ENCODE peak calls at places on chromosomes 3 and 15, in ten cellular contexts. G, M, K, T, L, Z, R, I, S and W are unnamed samples.

GRCh38 chr15:78237146-78237545 is 2.8 kb upstream of the ACSBG1 start:
- DNase-seq in G (peak), M (no peak), K (no peak), T (peak), L (no peak), Z (peak), R (no peak), I (no peak), S (no peak), W (no peak)

GRCh38 chr3:189277711-189278110 is 105.9 kb downstream of the TPRG1 start:
- DNase-seq in G (no peak), M (no peak), K (no peak), T (no peak), L (no peak), Z (no peak), R (no peak), I (no peak), S (no peak), W (no peak)

GRCh38 chr3:73503781-73504180 is 121.0 kb downstream of the PDZRN3 start:
- DNase-seq in G (no peak), M (no peak), K (no peak), T (no peak), L (no peak), Z (no peak), R (no peak), I (no peak), S (no peak), W (no peak)

GRCh38 chr3:177182352-177182751 is 14.9 kb downstream of the TBL1XR1 start:
- DNase-seq in G (no peak), M (no peak), K (no peak), T (no peak), L (no peak), Z (no peak), R (no peak), I (no peak), S (no peak), W (no peak)

GRCh38 chr3:143445118-143445517 is 325.5 kb downstream of the CHST2 start:
- DNase-seq in G (no peak), M (no peak), K (no peak), T (no peak), L (no peak), Z (no peak), R (no peak), I (no peak), S (no peak), W (no peak)

GRCh38 chr3:139473155-139473771 is 3.1 kb downstream of the RBP2 start:
- DNase-seq in G (no peak), M (no peak), K (no peak), T (no peak), L (peak), Z (no peak), R (no peak), I (no peak), S (no peak), W (no peak)

GRCh38 chr3:73411545-73411944 is 213.2 kb downstream of the PDZRN3 start:
- DNase-seq in G (no peak), M (no peak), K (no peak), T (no peak), L (no peak), Z (no peak), R (no peak), I (no peak), S (no peak), W (no peak)

GRCh38 chr3:170967682-170968081 is 58.8 kb downstream of the SLC2A2 start:
- DNase-seq in G (no peak), M (no peak), K (no peak), T (no peak), L (no peak), Z (no peak), R (no peak), I (no peak), S (no peak), W (no peak)

GRCh38 chr3:138081371-138082084 is 33.9 kb downstream of the DZIP1L start:
- DNase-seq in G (no peak), M (no peak), K (no peak), T (no peak), L (no peak), Z (no peak), R (no peak), I (no peak), S (no peak), W (no peak)

GRCh38 chr15:68349173-68349572 is 71.6 kb downstream of the FEM1B start:
- DNase-seq in G (no peak), M (no peak), K (no peak), T (no peak), L (no peak), Z (no peak), R (no peak), I (no peak), S (no peak), W (no peak)

GRCh38 chr15:68354268-68354667 is 76.7 kb downstream of the FEM1B start:
- DNase-seq in G (no peak), M (no peak), K (no peak), T (peak), L (no peak), Z (no peak), R (no peak), I (no peak), S (no peak), W (no peak)

GRCh38 chr15:68354923-68355322 is 77.0 kb downstream of the ITGA11 start:
- DNase-seq in G (no peak), M (no peak), K (no peak), T (no peak), L (no peak), Z (no peak), R (no peak), I (no peak), S (no peak), W (no peak)

GRCh38 chr15:68353418-68354145 is 76.0 kb downstream of the FEM1B start:
- DNase-seq in G (no peak), M (no peak), K (no peak), T (peak), L (no peak), Z (no peak), R (no peak), I (no peak), S (no peak), W (no peak)

GRCh38 chr15:68352401-68353062 is 75.0 kb downstream of the FEM1B start:
- DNase-seq in G (no peak), M (no peak), K (no peak), T (peak), L (peak), Z (peak), R (peak), I (no peak), S (peak), W (no peak)
- TF ChIP-seq POLR2AphosphoS5 in G (no peak), M (no peak), K (peak), T (no peak), L (peak), Z (no peak), R (no peak), I (no peak), S (peak), W (no peak)

GRCh38 chr3:48989126-48989795 is 780 bp upstream of the P4HTM start:
- DNase-seq in G (no peak), M (no peak), K (no peak), T (no peak), L (no peak), Z (no peak), R (no peak), I (no peak), S (no peak), W (no peak)
- TF ChIP-seq POLR2A in G (no peak), M (no peak), K (no peak), T (no peak), L (no peak), Z (no peak), R (no peak), I (peak), S (no peak), W (no peak)

DNA sequence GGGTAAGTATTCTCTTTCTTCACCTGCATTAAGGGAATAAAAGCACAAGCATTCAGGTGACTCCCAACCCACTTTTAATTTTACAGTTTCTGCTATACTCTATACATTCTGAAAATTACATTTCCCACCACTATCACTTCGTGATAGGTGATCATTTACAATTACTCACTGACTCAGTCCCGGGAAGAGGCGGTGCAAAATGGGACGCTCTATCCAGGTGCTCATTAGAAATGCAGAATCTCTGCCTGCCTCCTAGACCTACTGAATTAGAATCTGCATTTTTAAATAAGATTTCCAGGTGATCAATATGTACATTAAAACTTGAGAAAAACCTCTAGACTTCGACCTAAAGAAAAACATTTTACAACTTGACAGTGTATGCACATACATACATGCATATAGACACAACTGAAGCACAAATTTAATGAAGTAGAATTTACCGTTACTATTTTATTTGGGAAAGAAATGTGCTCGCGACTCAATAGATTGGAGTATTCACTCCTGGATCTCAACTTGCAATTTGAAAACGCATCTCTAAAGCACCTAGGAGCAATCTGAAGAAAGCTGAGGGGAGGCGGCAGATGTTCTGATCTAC is 598 bp upstream of the TGFBR2 start:
- DNase-seq in G (no peak), M (no peak), K (no peak), T (no peak), L (no peak), Z (no peak), R (no peak), I (no peak), S (no peak), W (no peak)
- H3K4me3 ChIP-seq in G (peak), M (peak), K (peak), T (peak), L (peak), Z (peak), R (peak), I (peak), S (peak), W (peak)

GRCh38 chr3:172404237-172404962 is 43.9 kb downstream of the GHSR start:
- DNase-seq in G (no peak), M (no peak), K (no peak), T (no peak), L (no peak), Z (no peak), R (no peak), I (no peak), S (no peak), W (no peak)

GRCh38 chr3:172398484-172398883 is 49.8 kb downstream of the GHSR start:
- DNase-seq in G (no peak), M (no peak), K (no peak), T (no peak), L (no peak), Z (no peak), R (no peak), I (no peak), S (no peak), W (no peak)

GRCh38 chr3:172402090-172402489 is 46.2 kb downstream of the GHSR start:
- DNase-seq in G (no peak), M (no peak), K (no peak), T (no peak), L (no peak), Z (no peak), R (no peak), I (no peak), S (no peak), W (no peak)

GRCh38 chr3:172405914-172406313 is 42.3 kb downstream of the GHSR start:
- DNase-seq in G (no peak), M (no peak), K (no peak), T (no peak), L (no peak), Z (no peak), R (no peak), I (no peak), S (no peak), W (no peak)

DNA sequence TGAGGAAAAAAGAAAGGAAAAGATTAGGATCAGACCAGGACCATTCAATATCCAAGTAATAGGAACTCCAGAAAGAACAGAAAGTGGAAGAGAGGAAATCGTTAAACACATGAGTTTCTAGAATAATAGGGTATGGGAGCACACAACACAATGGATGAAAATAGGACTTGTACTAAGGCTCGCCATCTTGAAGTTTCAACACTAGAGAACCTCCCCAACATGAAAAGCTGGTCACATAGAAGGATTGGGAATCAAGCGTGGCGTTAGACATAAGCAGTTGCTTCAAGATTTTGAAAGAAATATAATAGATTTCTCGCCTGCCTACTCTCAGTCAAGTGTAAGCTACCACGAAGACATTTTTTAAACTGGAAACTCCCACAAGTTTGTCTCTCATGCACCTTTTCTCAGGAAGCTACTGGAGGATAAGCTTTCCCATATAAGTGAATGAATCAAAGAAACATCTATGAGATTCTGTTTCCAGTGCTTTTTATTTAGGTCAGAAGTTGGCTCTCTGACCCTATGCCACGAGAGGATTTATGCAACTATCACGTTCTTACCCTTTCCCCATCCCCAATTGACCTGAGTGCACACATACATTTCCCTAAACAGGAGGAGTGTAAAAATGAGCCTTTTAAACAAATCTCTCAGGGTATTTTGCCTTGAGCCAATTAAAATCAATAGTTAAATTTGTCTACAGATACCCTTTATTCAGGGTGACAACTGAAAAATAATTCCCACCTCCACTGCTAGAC is 45.2 kb downstream of the GHSR start:
- DNase-seq in G (no peak), M (no peak), K (no peak), T (no peak), L (no peak), Z (no peak), R (no peak), I (no peak), S (no peak), W (no peak)
- TF ChIP-seq POLR2AphosphoS5 in G (no peak), M (no peak), K (no peak), T (no peak), L (no peak), Z (no peak), R (no peak), I (no peak), S (no peak), W (no peak)

GRCh38 chr3:105686324-105686897 is 182.4 kb downstream of the CBLB start:
- DNase-seq in G (no peak), M (no peak), K (no peak), T (no peak), L (no peak), Z (no peak), R (no peak), I (no peak), S (no peak), W (no peak)
- TF ChIP-seq POLR2A in G (no peak), M (no peak), K (no peak), T (no peak), L (no peak), Z (no peak), R (no peak), I (no peak), S (no peak), W (no peak)

GRCh38 chr3:50610181-50610971 is 1.2 kb downstream of the CISH start:
- DNase-seq in G (no peak), M (peak), K (no peak), T (no peak), L (peak), Z (no peak), R (no peak), I (no peak), S (no peak), W (no peak)

GRCh38 chr3:50607271-50608091 is 4.1 kb downstream of the CISH start:
- DNase-seq in G (peak), M (no peak), K (no peak), T (no peak), L (no peak), Z (no peak), R (no peak), I (no peak), S (no peak), W (no peak)

GRCh38 chr3:50609743-50610085 is 1.9 kb downstream of the CISH start:
- DNase-seq in G (no peak), M (no peak), K (no peak), T (no peak), L (no peak), Z (no peak), R (no peak), I (no peak), S (no peak), W (no peak)

GRCh38 chr3:50608278-50608677 is 3.3 kb downstream of the CISH start:
- DNase-seq in G (no peak), M (no peak), K (no peak), T (no peak), L (no peak), Z (no peak), R (no peak), I (no peak), S (no peak), W (no peak)

DNA sequence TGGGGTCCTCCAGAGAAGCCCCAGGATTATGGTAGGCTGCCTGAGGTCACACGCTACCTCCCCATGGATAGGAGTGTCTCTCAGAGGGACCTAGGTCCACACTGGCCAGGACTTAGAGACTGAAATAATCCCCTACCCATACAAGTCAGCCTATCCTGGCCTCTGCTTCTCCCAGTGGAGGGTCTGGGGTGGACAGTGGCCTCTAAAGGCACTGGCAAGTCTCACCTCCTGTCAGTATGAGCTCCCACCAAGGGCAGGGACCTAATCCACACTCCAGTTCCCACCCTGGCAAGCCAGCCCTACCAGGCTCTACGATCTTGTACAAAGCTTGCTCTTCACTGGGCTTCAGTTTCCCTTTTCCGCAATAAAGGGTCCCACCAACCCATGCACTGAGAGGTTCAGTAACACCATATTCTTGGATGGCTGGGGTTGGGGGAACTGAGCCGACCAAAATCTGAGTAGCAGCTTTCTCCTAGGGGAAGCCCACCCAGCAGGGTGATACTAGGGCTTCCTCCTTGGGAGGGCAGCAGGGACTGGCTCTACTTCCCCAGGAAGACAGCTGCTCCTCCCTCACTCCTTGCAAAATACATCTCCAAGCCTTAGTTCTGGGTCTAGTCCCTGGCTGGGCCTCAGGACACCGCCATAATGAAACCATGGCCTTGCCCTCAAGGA is 2.4 kb downstream of the CISH start:
- DNase-seq in G (no peak), M (no peak), K (no peak), T (no peak), L (no peak), Z (no peak), R (no peak), I (no peak), S (no peak), W (no peak)
- H3K4me3 ChIP-seq in G (peak), M (peak), K (peak), T (peak), L (no peak), Z (no peak), R (peak), I (no peak), S (no peak), W (peak)

GRCh38 chr15:59349715-59350420 is 22.8 kb downstream of the MYO1E start:
- DNase-seq in G (no peak), M (no peak), K (no peak), T (no peak), L (peak), Z (no peak), R (peak), I (no peak), S (no peak), W (no peak)
- TF ChIP-seq POLR2AphosphoS5 in G (no peak), M (peak), K (no peak), T (no peak), L (peak), Z (no peak), R (peak), I (no peak), S (no peak), W (no peak)

DNA sequence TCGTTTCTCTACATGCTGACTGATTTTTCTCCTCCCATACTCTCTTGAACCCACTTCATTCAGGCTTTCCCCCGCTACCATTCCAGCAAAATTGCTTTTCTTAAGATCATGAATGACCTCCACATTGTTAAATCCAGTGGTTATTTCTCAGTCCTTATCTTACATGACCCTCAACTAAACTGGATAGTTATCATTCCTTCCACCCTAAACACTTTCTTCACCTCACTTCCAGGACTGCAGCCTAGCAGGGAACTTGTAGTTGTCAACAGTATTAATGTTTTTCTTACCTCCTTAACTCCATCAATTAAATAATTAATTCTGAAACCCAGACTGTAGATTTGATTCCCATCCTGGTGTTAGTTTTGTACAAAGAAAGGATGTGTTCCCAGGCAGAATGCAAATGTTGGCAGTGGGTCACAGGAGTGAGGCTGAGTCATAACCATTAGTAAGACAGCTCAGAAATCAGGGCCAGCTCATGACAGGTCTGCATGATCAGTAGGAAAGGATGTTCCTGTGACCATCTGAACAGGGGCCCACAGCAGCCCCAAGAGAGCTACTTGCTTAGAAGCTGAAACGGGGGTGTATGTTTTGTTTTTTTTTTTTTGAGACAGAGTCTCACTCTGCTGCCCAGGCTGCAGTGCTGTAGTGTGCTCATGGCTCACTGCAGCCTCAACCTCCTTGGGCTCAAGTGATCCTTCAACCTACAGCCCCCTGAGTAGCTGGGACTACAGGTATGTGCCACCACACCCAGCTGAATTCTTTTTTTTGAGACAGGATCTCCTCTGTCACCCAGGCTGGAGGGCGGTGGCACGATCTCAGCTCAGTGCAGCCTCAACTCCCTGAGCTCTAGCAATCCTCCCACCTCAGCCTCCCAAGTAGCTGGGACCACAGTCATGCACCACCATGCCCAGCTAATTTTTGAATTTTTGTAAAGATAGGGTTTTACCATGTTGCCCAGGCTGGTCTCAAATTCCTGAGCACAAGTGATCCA is 9.1 kb downstream of the BCL2L10 start:
- DNase-seq in G (no peak), M (no peak), K (no peak), T (no peak), L (peak), Z (peak), R (peak), I (no peak), S (no peak), W (no peak)
- TF ChIP-seq POLR2A in G (no peak), M (no peak), K (no peak), T (no peak), L (no peak), Z (no peak), R (no peak), I (no peak), S (no peak), W (no peak)

GRCh38 chr3:18394384-18394995 is 30.6 kb downstream of the SATB1 start:
- DNase-seq in G (no peak), M (no peak), K (no peak), T (no peak), L (no peak), Z (no peak), R (no peak), I (no peak), S (no peak), W (no peak)

GRCh38 chr3:18393906-18394305 is 31.2 kb downstream of the SATB1 start:
- DNase-seq in G (no peak), M (no peak), K (no peak), T (no peak), L (no peak), Z (no peak), R (no peak), I (no peak), S (no peak), W (no peak)

GRCh38 chr3:18389108-18389733 is 35.9 kb downstream of the SATB1 start:
- DNase-seq in G (no peak), M (no peak), K (no peak), T (no peak), L (no peak), Z (no peak), R (no peak), I (no peak), S (no peak), W (no peak)

GRCh38 chr3:18386274-18386673 is 38.9 kb downstream of the SATB1 start:
- DNase-seq in G (no peak), M (no peak), K (no peak), T (no peak), L (no peak), Z (no peak), R (no peak), I (no peak), S (no peak), W (no peak)

GRCh38 chr3:18390024-18390660 is 35.0 kb downstream of the SATB1 start:
- DNase-seq in G (no peak), M (no peak), K (no peak), T (no peak), L (no peak), Z (no peak), R (no peak), I (no peak), S (no peak), W (no peak)
- H3K4me3 ChIP-seq in G (no peak), M (no peak), K (no peak), T (no peak), L (no peak), Z (no peak), R (no peak), I (no peak), S (no peak), W (no peak)